ENCODE peak calls at places on chromosomes 2 and 18, in six cellular contexts. One of them, this sample, is unnamed.

GRCh38 chr2:121710470-121711170 is 26.1 kb downstream of the NIFK start:
- DNase-seq in NCI-H1930: no peak
- DNase-seq in astrocyte of the spinal cord: no peak
- DNase-seq in GM10248: no peak
- DNase-seq in fibroblast of pulmonary artery: no peak
- DNase-seq in NCI-H446 treated with DMSO at 0.1 percent for 48 hours: no peak
- DNase-seq in this sample: no peak

GRCh38 chr2:69177063-69177771 is 164.2 kb downstream of the ANTXR1 start:
- DNase-seq in NCI-H1930: no peak
- DNase-seq in astrocyte of the spinal cord: peak
- DNase-seq in GM10248: no peak
- DNase-seq in fibroblast of pulmonary artery: peak
- DNase-seq in NCI-H446 treated with DMSO at 0.1 percent for 48 hours: no peak
- DNase-seq in this sample: no peak

GRCh38 chr2:23243258-23243657 is 141.7 kb upstream of the KLHL29 start:
- DNase-seq in NCI-H1930: no peak
- DNase-seq in astrocyte of the spinal cord: no peak
- DNase-seq in GM10248: no peak
- DNase-seq in fibroblast of pulmonary artery: no peak
- DNase-seq in NCI-H446 treated with DMSO at 0.1 percent for 48 hours: no peak
- DNase-seq in this sample: no peak

GRCh38 chr18:69787825-69788547 is 159.7 kb downstream of the CD226 start:
- DNase-seq in NCI-H1930: no peak
- DNase-seq in astrocyte of the spinal cord: peak
- DNase-seq in GM10248: no peak
- DNase-seq in fibroblast of pulmonary artery: peak
- DNase-seq in NCI-H446 treated with DMSO at 0.1 percent for 48 hours: no peak
- DNase-seq in this sample: no peak

GRCh38 chr2:79447462-79447861 is 65.4 kb upstream of the CTNNA2 start:
- DNase-seq in NCI-H1930: no peak
- DNase-seq in astrocyte of the spinal cord: no peak
- DNase-seq in GM10248: no peak
- DNase-seq in fibroblast of pulmonary artery: no peak
- DNase-seq in NCI-H446 treated with DMSO at 0.1 percent for 48 hours: no peak
- DNase-seq in this sample: no peak

GRCh38 chr18:25169701-25170100 is 182.3 kb downstream of the ZNF521 start:
- DNase-seq in NCI-H1930: no peak
- DNase-seq in astrocyte of the spinal cord: no peak
- DNase-seq in GM10248: no peak
- DNase-seq in fibroblast of pulmonary artery: no peak
- DNase-seq in NCI-H446 treated with DMSO at 0.1 percent for 48 hours: no peak
- DNase-seq in this sample: no peak

GRCh38 chr2:134359367-134360081 is 105.7 kb downstream of the MGAT5 start:
- DNase-seq in NCI-H1930: no peak
- DNase-seq in astrocyte of the spinal cord: no peak
- DNase-seq in GM10248: no peak
- DNase-seq in fibroblast of pulmonary artery: no peak
- DNase-seq in NCI-H446 treated with DMSO at 0.1 percent for 48 hours: peak
- DNase-seq in this sample: no peak

GRCh38 chr2:207511851-207512250 is 17.9 kb upstream of the CREB1 start:
- DNase-seq in NCI-H1930: no peak
- DNase-seq in astrocyte of the spinal cord: no peak
- DNase-seq in GM10248: no peak
- DNase-seq in fibroblast of pulmonary artery: no peak
- DNase-seq in NCI-H446 treated with DMSO at 0.1 percent for 48 hours: no peak
- DNase-seq in this sample: no peak

GRCh38 chr2:142824756-142825155 is 52.7 kb upstream of the KYNU start:
- DNase-seq in NCI-H1930: no peak
- DNase-seq in astrocyte of the spinal cord: no peak
- DNase-seq in GM10248: no peak
- DNase-seq in fibroblast of pulmonary artery: no peak
- DNase-seq in NCI-H446 treated with DMSO at 0.1 percent for 48 hours: no peak
- DNase-seq in this sample: no peak

GRCh38 chr2:41853427-41854191 is 194.2 kb upstream of the PKDCC start:
- DNase-seq in NCI-H1930: peak
- DNase-seq in astrocyte of the spinal cord: peak
- DNase-seq in GM10248: no peak
- DNase-seq in fibroblast of pulmonary artery: peak
- DNase-seq in NCI-H446 treated with DMSO at 0.1 percent for 48 hours: no peak
- DNase-seq in this sample: no peak

GRCh38 chr2:29165362-29166236 is 50.4 kb downstream of the CLIP4 start:
- DNase-seq in NCI-H1930: peak
- DNase-seq in astrocyte of the spinal cord: peak
- DNase-seq in GM10248: no peak
- DNase-seq in fibroblast of pulmonary artery: peak
- DNase-seq in NCI-H446 treated with DMSO at 0.1 percent for 48 hours: no peak
- DNase-seq in this sample: no peak

GRCh38 chr2:231462729-231463465 is 1.4 kb downstream of the NCL start:
- DNase-seq in NCI-H1930: no peak
- DNase-seq in astrocyte of the spinal cord: no peak
- DNase-seq in GM10248: no peak
- DNase-seq in fibroblast of pulmonary artery: no peak
- DNase-seq in NCI-H446 treated with DMSO at 0.1 percent for 48 hours: no peak
- DNase-seq in this sample: no peak

GRCh38 chr2:54259413-54260240 is 3.6 kb upstream of the TSPYL6 start:
- DNase-seq in NCI-H1930: no peak
- DNase-seq in astrocyte of the spinal cord: no peak
- DNase-seq in GM10248: peak
- DNase-seq in fibroblast of pulmonary artery: no peak
- DNase-seq in NCI-H446 treated with DMSO at 0.1 percent for 48 hours: no peak
- DNase-seq in this sample: no peak

GRCh38 chr18:7514796-7515440 is 52.2 kb upstream of the PTPRM start:
- DNase-seq in NCI-H1930: no peak
- DNase-seq in astrocyte of the spinal cord: no peak
- DNase-seq in GM10248: no peak
- DNase-seq in fibroblast of pulmonary artery: peak
- DNase-seq in NCI-H446 treated with DMSO at 0.1 percent for 48 hours: no peak
- DNase-seq in this sample: no peak

GRCh38 chr2:1758112-1758630 is 13.9 kb upstream of the PXDN start:
- DNase-seq in NCI-H1930: no peak
- DNase-seq in astrocyte of the spinal cord: no peak
- DNase-seq in GM10248: no peak
- DNase-seq in fibroblast of pulmonary artery: no peak
- DNase-seq in NCI-H446 treated with DMSO at 0.1 percent for 48 hours: no peak
- DNase-seq in this sample: no peak

GRCh38 chr2:235217814-235218213 is 266.0 kb downstream of the SH3BP4 start:
- DNase-seq in NCI-H1930: no peak
- DNase-seq in astrocyte of the spinal cord: no peak
- DNase-seq in GM10248: no peak
- DNase-seq in fibroblast of pulmonary artery: peak
- DNase-seq in NCI-H446 treated with DMSO at 0.1 percent for 48 hours: no peak
- DNase-seq in this sample: no peak

GRCh38 chr2:119483896-119484718 is 40.2 kb downstream of the SCTR start:
- DNase-seq in NCI-H1930: no peak
- DNase-seq in astrocyte of the spinal cord: no peak
- DNase-seq in GM10248: no peak
- DNase-seq in fibroblast of pulmonary artery: no peak
- DNase-seq in NCI-H446 treated with DMSO at 0.1 percent for 48 hours: no peak
- DNase-seq in this sample: no peak

GRCh38 chr18:59509477-59510173 is 150.6 kb upstream of the LMAN1 start:
- DNase-seq in NCI-H1930: no peak
- DNase-seq in astrocyte of the spinal cord: no peak
- DNase-seq in GM10248: no peak
- DNase-seq in fibroblast of pulmonary artery: no peak
- DNase-seq in NCI-H446 treated with DMSO at 0.1 percent for 48 hours: no peak
- DNase-seq in this sample: no peak

GRCh38 chr2:128414351-128414750 is 95.7 kb upstream of the HS6ST1 start:
- DNase-seq in NCI-H1930: no peak
- DNase-seq in astrocyte of the spinal cord: no peak
- DNase-seq in GM10248: no peak
- DNase-seq in fibroblast of pulmonary artery: no peak
- DNase-seq in NCI-H446 treated with DMSO at 0.1 percent for 48 hours: no peak
- DNase-seq in this sample: no peak

GRCh38 chr2:168571061-168571460 is 115.0 kb downstream of the CERS6 start:
- DNase-seq in NCI-H1930: no peak
- DNase-seq in astrocyte of the spinal cord: peak
- DNase-seq in GM10248: no peak
- DNase-seq in fibroblast of pulmonary artery: peak
- DNase-seq in NCI-H446 treated with DMSO at 0.1 percent for 48 hours: peak
- DNase-seq in this sample: no peak

This sample was measured in breast epithelium.